ENCODE peak calls at places on chromosomes 4 and X, in six cellular contexts. V, U, W, E, Q and T are unnamed samples.

GRCh38 chrX:42495139-42495538 is 282.8 kb downstream of the PPP1R2C start:
- DNase-seq in Q (no peak), V (no peak), E (no peak), U (peak), W (no peak), T (no peak)

GRCh38 chr4:88244821-88245579 is 39.4 kb downstream of the PPM1K start:
- DNase-seq in Q (no peak), V (no peak), E (no peak), U (peak), W (no peak), T (peak)

GRCh38 chr4:95674451-95675095 is 125.8 kb upstream of the UNC5C start:
- DNase-seq in Q (no peak), U (no peak), W (no peak), E (no peak), V (no peak), T (no peak)

GRCh38 chr4:791866-792630 is 33.9 kb downstream of the CPLX1 start:
- DNase-seq in Q (no peak), U (no peak), V (no peak), E (no peak), W (peak), T (peak)

GRCh38 chr4:100248476-100248875 is 58.2 kb upstream of the DDIT4L start:
- DNase-seq in V (no peak), U (no peak), E (no peak), W (no peak), Q (no peak), T (no peak)

GRCh38 chrX:84168574-84168973 is 19.4 kb downstream of the RPS6KA6 start:
- DNase-seq in W (peak), V (no peak), U (no peak), Q (no peak), E (no peak), T (no peak)

GRCh38 chr4:90084967-90085295 is 42.3 kb upstream of the CCSER1 start:
- DNase-seq in Q (no peak), E (no peak), U (no peak), W (no peak), V (no peak), T (no peak)

GRCh38 chr4:2246384-2247127 is 4.6 kb upstream of the HAUS3 start:
- DNase-seq in E (no peak), U (no peak), Q (no peak), V (no peak), W (no peak), T (no peak)

GRCh38 chrX:112840382-112841113 is at the start of gene AMOT:
- DNase-seq in W (peak), V (peak), E (peak), U (peak), Q (peak), T (peak)

GRCh38 chr4:176791591-176792347 is 953 bp downstream of the VEGFC start:
- DNase-seq in U (no peak), Q (peak), V (no peak), E (no peak), W (peak), T (peak)

GRCh38 chr4:31467781-31468180 is 747.6 kb downstream of the PCDH7 start:
- DNase-seq in V (no peak), U (no peak), E (no peak), W (peak), Q (no peak), T (no peak)

GRCh38 chr4:95107635-95108034 is 349.9 kb downstream of the BMPR1B start:
- DNase-seq in V (no peak), E (no peak), W (no peak), U (no peak), Q (no peak), T (no peak)

GRCh38 chr4:130395871-130396270 is 1299.9 kb downstream of the C4orf33 start:
- DNase-seq in Q (no peak), E (no peak), U (no peak), W (peak), V (no peak), T (no peak)

GRCh38 chr4:141131738-141132688 is 1.3 kb downstream of the RNF150 start:
- DNase-seq in U (no peak), E (no peak), Q (peak), V (no peak), W (no peak), T (peak)

GRCh38 chr4:119103263-119103662 is 32.4 kb upstream of the MYOZ2 start:
- DNase-seq in U (no peak), Q (no peak), W (peak), E (no peak), V (peak), T (peak)

GRCh38 chr4:174314274-174314673 is 30.6 kb downstream of the CEP44 start:
- DNase-seq in Q (no peak), E (no peak), V (no peak), U (no peak), W (no peak), T (no peak)